ENCODE peak calls at places on chromosomes 5 and 9, in nine cellular contexts. One of them, this sample, is unnamed. For H3K36me3, the result is how much of the 10 kb centered on the place peaks cover.

GRCh38 chr5:36374275-36374862 is 72.7 kb upstream of the RANBP3L start:
- DNase-seq in hepatocyte: no peak
- DNase-seq in K562: no peak
- DNase-seq in endodermal cell: no peak
- DNase-seq in OCI-LY7: no peak
- DNase-seq in upper lobe of right lung: no peak
- DNase-seq in spleen: no peak
- DNase-seq in PC-3: peak
- DNase-seq in DND-41: no peak
- DNase-seq in this sample: no peak

GRCh38 chr5:157920828-157921170 is 61.9 kb upstream of the CLINT1 start:
- DNase-seq in hepatocyte: no peak
- DNase-seq in OCI-LY7: no peak
- DNase-seq in endodermal cell: no peak
- DNase-seq in PC-3: no peak
- DNase-seq in upper lobe of right lung: no peak
- DNase-seq in DND-41: no peak
- DNase-seq in K562: no peak
- DNase-seq in spleen: no peak
- DNase-seq in this sample: no peak

GRCh38 chr9:124770359-124771020 is 621 bp downstream of the NR6A1 start:
- DNase-seq in hepatocyte: peak
- DNase-seq in PC-3: no peak
- DNase-seq in upper lobe of right lung: no peak
- DNase-seq in K562: peak
- DNase-seq in endodermal cell: peak
- DNase-seq in DND-41: peak
- DNase-seq in spleen: no peak
- DNase-seq in OCI-LY7: peak
- DNase-seq in this sample: peak

GRCh38 chr5:66661149-66661548 is 65.0 kb downstream of the MAST4 start:
- DNase-seq in DND-41: no peak
- DNase-seq in K562: no peak
- DNase-seq in upper lobe of right lung: no peak
- DNase-seq in hepatocyte: no peak
- DNase-seq in spleen: no peak
- DNase-seq in OCI-LY7: no peak
- DNase-seq in PC-3: no peak
- DNase-seq in endodermal cell: no peak
- DNase-seq in this sample: peak

GRCh38 chr5:157574456-157575095 is 999 bp downstream of the ADAM19 start:
- DNase-seq in spleen: peak
- DNase-seq in OCI-LY7: peak
- DNase-seq in DND-41: no peak
- DNase-seq in endodermal cell: peak
- DNase-seq in K562: no peak
- DNase-seq in upper lobe of right lung: no peak
- DNase-seq in hepatocyte: peak
- DNase-seq in PC-3: no peak
- DNase-seq in this sample: no peak

GRCh38 chr9:20872340-20872977 is 159.0 kb downstream of the HACD4 start:
- DNase-seq in DND-41: no peak
- DNase-seq in spleen: no peak
- DNase-seq in OCI-LY7: no peak
- DNase-seq in K562: no peak
- DNase-seq in endodermal cell: no peak
- DNase-seq in upper lobe of right lung: no peak
- DNase-seq in hepatocyte: no peak
- DNase-seq in PC-3: peak
- DNase-seq in this sample: no peak

GRCh38 chr9:136693490-136694162 is 6.4 kb upstream of the AGPAT2 start:
- DNase-seq in endodermal cell: peak
- DNase-seq in PC-3: peak
- DNase-seq in OCI-LY7: no peak
- DNase-seq in upper lobe of right lung: peak
- DNase-seq in K562: peak
- DNase-seq in DND-41: no peak
- DNase-seq in hepatocyte: peak
- DNase-seq in spleen: no peak
- DNase-seq in this sample: no peak

GRCh38 chr5:1262381-1262780 is 32.5 kb downstream of the TERT start:
- DNase-seq in DND-41: peak
- DNase-seq in endodermal cell: no peak
- DNase-seq in K562: no peak
- DNase-seq in hepatocyte: no peak
- DNase-seq in PC-3: no peak
- DNase-seq in OCI-LY7: no peak
- DNase-seq in upper lobe of right lung: no peak
- DNase-seq in spleen: no peak
- DNase-seq in this sample: no peak

GRCh38 chr5:107610795-107611194 is 59.9 kb downstream of the EFNA5 start:
- DNase-seq in upper lobe of right lung: no peak
- DNase-seq in PC-3: no peak
- DNase-seq in DND-41: no peak
- DNase-seq in endodermal cell: no peak
- DNase-seq in spleen: no peak
- DNase-seq in OCI-LY7: no peak
- DNase-seq in K562: no peak
- DNase-seq in hepatocyte: no peak
- DNase-seq in this sample: no peak

GRCh38 chr5:141559481-141559880 is 59.3 kb downstream of the DIAPH1 start:
- DNase-seq in K562: no peak
- DNase-seq in hepatocyte: no peak
- DNase-seq in upper lobe of right lung: no peak
- DNase-seq in DND-41: no peak
- DNase-seq in OCI-LY7: no peak
- DNase-seq in spleen: no peak
- DNase-seq in endodermal cell: no peak
- DNase-seq in PC-3: peak
- DNase-seq in this sample: no peak

GRCh38 chr9:69223605-69224004 is 49.5 kb downstream of the TJP2 start:
- DNase-seq in upper lobe of right lung: no peak
- DNase-seq in PC-3: peak
- DNase-seq in DND-41: peak
- DNase-seq in spleen: no peak
- DNase-seq in OCI-LY7: peak
- DNase-seq in endodermal cell: peak
- DNase-seq in K562: peak
- DNase-seq in hepatocyte: peak
- DNase-seq in this sample: peak

GRCh38 chr5:52043137-52043536 is 659.9 kb downstream of the ISL1 start:
- DNase-seq in K562: no peak
- DNase-seq in endodermal cell: no peak
- DNase-seq in OCI-LY7: no peak
- DNase-seq in PC-3: no peak
- DNase-seq in spleen: no peak
- DNase-seq in hepatocyte: no peak
- DNase-seq in DND-41: no peak
- DNase-seq in upper lobe of right lung: no peak
- DNase-seq in this sample: no peak

GRCh38 chr9:10903969-10904368 is 291.2 kb upstream of the PTPRD start:
- DNase-seq in upper lobe of right lung: no peak
- DNase-seq in DND-41: no peak
- DNase-seq in hepatocyte: no peak
- DNase-seq in endodermal cell: no peak
- DNase-seq in spleen: no peak
- DNase-seq in K562: no peak
- DNase-seq in OCI-LY7: no peak
- DNase-seq in PC-3: no peak
- DNase-seq in this sample: no peak

GRCh38 chr9:90107021-90107771 is 502.4 kb downstream of the GADD45G start:
- DNase-seq in hepatocyte: peak
- DNase-seq in OCI-LY7: no peak
- DNase-seq in spleen: no peak
- DNase-seq in upper lobe of right lung: no peak
- DNase-seq in PC-3: peak
- DNase-seq in K562: no peak
- DNase-seq in DND-41: no peak
- DNase-seq in endodermal cell: no peak
- DNase-seq in this sample: peak

DNA sequence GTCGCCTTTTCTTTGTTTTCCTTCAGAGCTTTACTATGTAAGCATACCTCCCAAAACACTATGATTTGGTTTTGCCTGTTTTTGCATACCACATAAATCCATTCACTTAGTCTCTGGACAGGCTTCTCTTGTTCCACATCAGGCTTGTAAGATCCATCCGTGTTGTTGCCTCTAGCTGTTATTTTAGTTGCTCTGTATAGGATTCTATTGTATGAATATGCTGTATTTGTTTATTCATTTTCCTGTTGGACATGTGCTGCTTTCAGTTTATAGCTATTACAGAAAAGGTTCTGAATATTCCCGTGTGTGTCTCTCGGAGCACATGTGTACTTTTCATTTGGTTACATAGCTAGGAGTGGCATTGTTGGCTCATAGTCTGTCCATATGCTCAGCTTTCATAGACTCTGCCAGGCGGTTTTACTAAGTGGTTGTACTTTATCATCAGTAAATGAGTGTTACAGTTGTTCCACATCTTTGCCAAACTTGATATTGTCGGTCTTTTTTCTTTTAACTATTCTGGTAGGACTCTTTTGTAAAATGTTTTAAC is 41.8 kb downstream of the NUP214 start:
- DNase-seq in K562: peak
- DNase-seq in hepatocyte: peak
- DNase-seq in OCI-LY7: no peak
- DNase-seq in PC-3: no peak
- DNase-seq in DND-41: no peak
- DNase-seq in endodermal cell: no peak
- DNase-seq in spleen: no peak
- DNase-seq in upper lobe of right lung: no peak
- DNase-seq in this sample: no peak
- H3K27ac ChIP-seq in K562: no peak
- H3K27ac ChIP-seq in hepatocyte: no peak
- H3K27ac ChIP-seq in OCI-LY7: no peak
- H3K27ac ChIP-seq in PC-3: no peak
- H3K27ac ChIP-seq in DND-41: no peak
- H3K27ac ChIP-seq in endodermal cell: no peak
- H3K27ac ChIP-seq in spleen: no peak
- H3K27ac ChIP-seq in upper lobe of right lung: no peak
- H3K27ac ChIP-seq in this sample: no peak

GRCh38 chr5:16669776-16670175 is 53.0 kb upstream of the RETREG1 start:
- DNase-seq in DND-41: no peak
- DNase-seq in K562: no peak
- DNase-seq in spleen: no peak
- DNase-seq in PC-3: no peak
- DNase-seq in endodermal cell: no peak
- DNase-seq in upper lobe of right lung: no peak
- DNase-seq in OCI-LY7: no peak
- DNase-seq in hepatocyte: no peak
- DNase-seq in this sample: no peak
- H3K36me3 ChIP-seq in DND-41: under half
- H3K36me3 ChIP-seq in K562: under half
- H3K36me3 ChIP-seq in spleen: under half
- H3K36me3 ChIP-seq in PC-3: half or more
- H3K36me3 ChIP-seq in endodermal cell: half or more
- H3K36me3 ChIP-seq in upper lobe of right lung: half or more
- H3K36me3 ChIP-seq in OCI-LY7: under half
- H3K36me3 ChIP-seq in hepatocyte: under half
- H3K36me3 ChIP-seq in this sample: under half

GRCh38 chr9:19375536-19375935 is 4.5 kb downstream of the RPS6 start:
- DNase-seq in OCI-LY7: no peak
- DNase-seq in spleen: no peak
- DNase-seq in PC-3: no peak
- DNase-seq in endodermal cell: no peak
- DNase-seq in DND-41: no peak
- DNase-seq in K562: no peak
- DNase-seq in upper lobe of right lung: no peak
- DNase-seq in hepatocyte: no peak
- DNase-seq in this sample: no peak
- H3K27ac ChIP-seq in OCI-LY7: peak
- H3K27ac ChIP-seq in spleen: no peak
- H3K27ac ChIP-seq in PC-3: no peak
- H3K27ac ChIP-seq in endodermal cell: no peak
- H3K27ac ChIP-seq in DND-41: no peak
- H3K27ac ChIP-seq in K562: peak
- H3K27ac ChIP-seq in upper lobe of right lung: no peak
- H3K27ac ChIP-seq in hepatocyte: no peak
- H3K27ac ChIP-seq in this sample: no peak

DNA sequence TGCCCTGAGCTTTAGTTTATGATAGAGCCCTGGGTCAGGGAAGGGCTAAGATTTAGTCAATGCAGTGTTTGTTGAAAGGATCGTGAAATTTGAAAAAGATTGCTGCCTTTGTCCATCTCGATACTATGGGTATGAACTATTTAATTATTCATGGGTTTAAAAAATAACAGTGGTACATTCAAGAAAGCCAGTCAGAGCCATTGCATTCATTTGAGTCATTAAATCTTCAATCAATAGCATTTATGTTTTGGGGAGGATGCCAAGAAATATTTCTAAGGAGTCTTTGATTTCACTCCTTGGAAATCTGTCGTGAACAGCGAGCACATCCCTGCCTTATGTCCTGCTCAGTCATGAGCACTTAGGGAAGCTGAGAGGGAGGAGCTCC is 54.4 kb upstream of the LRRTM2 start:
- DNase-seq in DND-41: no peak
- DNase-seq in upper lobe of right lung: no peak
- DNase-seq in spleen: no peak
- DNase-seq in hepatocyte: no peak
- DNase-seq in OCI-LY7: no peak
- DNase-seq in endodermal cell: no peak
- DNase-seq in K562: no peak
- DNase-seq in PC-3: no peak
- DNase-seq in this sample: no peak
- H3K36me3 ChIP-seq in DND-41: under half
- H3K36me3 ChIP-seq in upper lobe of right lung: half or more
- H3K36me3 ChIP-seq in spleen: under half
- H3K36me3 ChIP-seq in hepatocyte: under half
- H3K36me3 ChIP-seq in OCI-LY7: under half
- H3K36me3 ChIP-seq in endodermal cell: half or more
- H3K36me3 ChIP-seq in K562: half or more
- H3K36me3 ChIP-seq in PC-3: under half
- H3K36me3 ChIP-seq in this sample: under half

DNA sequence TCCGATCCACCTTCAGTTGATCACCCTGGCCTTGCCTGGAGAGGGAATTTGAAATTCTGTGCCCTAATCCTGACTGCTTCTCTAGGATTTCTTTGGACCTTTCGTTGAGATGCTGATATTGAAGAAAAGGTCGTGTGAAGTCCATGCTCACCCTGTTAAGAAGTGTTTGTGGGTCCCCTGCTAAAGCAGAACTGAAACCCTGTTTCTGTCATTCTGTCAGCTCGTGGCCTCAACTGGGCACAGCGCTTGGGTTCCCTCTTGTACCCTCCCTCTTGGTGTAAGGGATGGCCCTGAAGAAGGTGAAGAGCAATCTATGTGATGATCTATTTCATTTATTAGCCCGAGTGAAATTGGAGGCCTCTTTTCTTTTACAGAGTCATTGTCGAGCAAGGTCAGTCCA is 55.9 kb downstream of the WWC1 start:
- DNase-seq in DND-41: no peak
- DNase-seq in upper lobe of right lung: no peak
- DNase-seq in K562: no peak
- DNase-seq in OCI-LY7: no peak
- DNase-seq in hepatocyte: no peak
- DNase-seq in spleen: no peak
- DNase-seq in PC-3: no peak
- DNase-seq in endodermal cell: no peak
- DNase-seq in this sample: no peak
- H3K27ac ChIP-seq in DND-41: no peak
- H3K27ac ChIP-seq in upper lobe of right lung: peak
- H3K27ac ChIP-seq in K562: no peak
- H3K27ac ChIP-seq in OCI-LY7: no peak
- H3K27ac ChIP-seq in hepatocyte: peak
- H3K27ac ChIP-seq in spleen: no peak
- H3K27ac ChIP-seq in PC-3: peak
- H3K27ac ChIP-seq in endodermal cell: no peak
- H3K27ac ChIP-seq in this sample: no peak

GRCh38 chr9:79176298-79176697 is 395.5 kb upstream of the TLE4 start:
- DNase-seq in OCI-LY7: no peak
- DNase-seq in PC-3: no peak
- DNase-seq in K562: no peak
- DNase-seq in spleen: no peak
- DNase-seq in DND-41: no peak
- DNase-seq in upper lobe of right lung: no peak
- DNase-seq in hepatocyte: no peak
- DNase-seq in endodermal cell: no peak
- DNase-seq in this sample: no peak
- H3K36me3 ChIP-seq in OCI-LY7: under half
- H3K36me3 ChIP-seq in PC-3: under half
- H3K36me3 ChIP-seq in K562: under half
- H3K36me3 ChIP-seq in spleen: under half
- H3K36me3 ChIP-seq in DND-41: under half
- H3K36me3 ChIP-seq in upper lobe of right lung: under half
- H3K36me3 ChIP-seq in hepatocyte: under half
- H3K36me3 ChIP-seq in endodermal cell: under half
- H3K36me3 ChIP-seq in this sample: under half

This sample was measured in testis.